ENCODE peak calls at places on chromosomes 4 and X, in five cellular contexts. B is cardiac muscle cell, P is astrocyte of the spinal cord, I is pancreas, F is glutamatergic neuron. X is an unnamed sample.
A peak's percentile ranks its signal among the peaks of the same experiment; 100 is the strongest.

GRCh38 chr4:99642725-99643489 is 14.7 kb downstream of the C4orf54 start:
- DNase-seq in F (no peak), I (peak; percentile 40), B (peak; percentile 6), P (no peak), X (no peak)

GRCh38 chrX:7647826-7648225 is 195.1 kb upstream of the VCX start:
- DNase-seq in I (no peak), P (no peak), F (no peak), B (no peak), X (no peak)

GRCh38 chr4:156865391-156865790 is 106.2 kb downstream of the PDGFC start:
- DNase-seq in F (no peak), P (no peak), I (no peak), B (no peak), X (no peak)

GRCh38 chrX:72060196-72060974 is 71.3 kb downstream of the RTL5 start:
- DNase-seq in I (no peak), P (no peak), F (peak; percentile 35), B (peak; percentile 23), X (peak; percentile 34)

GRCh38 chrX:65925592-65925991 is 114.3 kb downstream of the VSIG4 start:
- DNase-seq in B (no peak), I (no peak), F (no peak), P (no peak), X (no peak)

GRCh38 chr4:1445716-1446445 is 39.6 kb upstream of the NKX1-1 start:
- DNase-seq in B (no peak), I (no peak), F (no peak), P (no peak), X (no peak)

GRCh38 chr4:185143596-185143969 is 517 bp downstream of the SLC25A4 start:
- DNase-seq in P (peak; percentile 25), F (peak; percentile 37), B (peak; percentile 14), I (peak; percentile 52), X (no peak)

GRCh38 chr4:80165855-80166254 is 31.4 kb upstream of the PRDM8 start:
- DNase-seq in P (no peak), F (no peak), B (no peak), I (no peak), X (no peak)

GRCh38 chr4:1898007-1898406 is 26.8 kb downstream of the NSD2 start:
- DNase-seq in P (no peak), B (no peak), F (no peak), I (no peak), X (no peak)

GRCh38 chr4:131551306-131551705 is 1597.8 kb upstream of the PCDH10 start:
- DNase-seq in B (no peak), P (no peak), I (no peak), F (no peak), X (no peak)

GRCh38 chrX:105191878-105192277 is 28.6 kb downstream of the TEX13A start:
- DNase-seq in P (peak; percentile 5), I (peak; percentile 18), F (peak; percentile 52), B (peak; percentile 14), X (peak; percentile 4)

GRCh38 chrX:153968754-153969124 is 2.9 kb downstream of the HCFC1 start:
- DNase-seq in P (peak; percentile 16), I (no peak), B (no peak), F (no peak), X (no peak)

GRCh38 chrX:49101629-49101984 is 21.9 kb upstream of the WDR45 start:
- DNase-seq in P (no peak), B (no peak), F (no peak), I (peak; percentile 22), X (no peak)

GRCh38 chrX:10813761-10814160 is 193.4 kb upstream of the MID1 start:
- DNase-seq in B (no peak), F (no peak), I (no peak), P (no peak), X (no peak)

GRCh38 chr4:187071896-187072295 is 348.2 kb upstream of the FAT1 start:
- DNase-seq in B (no peak), P (no peak), F (peak; percentile 43), I (no peak), X (no peak)

GRCh38 chr4:99507762-99508161 is 3.1 kb upstream of the C4orf17 start:
- DNase-seq in I (no peak), F (no peak), P (no peak), B (no peak), X (no peak)

GRCh38 chrX:153885968-153886903 is at the start of gene L1CAM:
- DNase-seq in P (no peak), I (no peak), F (peak; percentile 66), B (no peak), X (no peak)

GRCh38 chr4:149896428-149896827 is 80.8 kb upstream of the IQCM start:
- DNase-seq in B (peak; percentile 42), P (peak; percentile 50), F (peak; percentile 31), I (no peak), X (peak; percentile 23)

GRCh38 chr4:75499900-75500299 is 14.3 kb downstream of the RCHY1 start:
- DNase-seq in I (no peak), F (no peak), B (no peak), P (no peak), X (no peak)

GRCh38 chr4:81389720-81390119 is 82.0 kb downstream of the RASGEF1B start:
- DNase-seq in F (no peak), P (no peak), I (no peak), B (no peak), X (no peak)

GRCh38 chrX:134734343-134735001 is 76.2 kb upstream of the PLAC1 start:
- DNase-seq in F (no peak), B (peak; percentile 73), P (peak; percentile 65), I (no peak), X (no peak)

GRCh38 chr4:30856795-30857564 is 136.8 kb downstream of the PCDH7 start:
- DNase-seq in P (no peak), F (no peak), B (no peak), I (no peak), X (no peak)

GRCh38 chr4:138049350-138049749 is 192.8 kb downstream of the SLC7A11 start:
- DNase-seq in F (no peak), B (no peak), I (no peak), P (peak; percentile 33), X (no peak)

GRCh38 chr4:127648061-127648460 is 15.3 kb downstream of the INTU start:
- DNase-seq in B (no peak), I (no peak), P (no peak), F (no peak), X (no peak)

GRCh38 chr4:133150643-133151300 is 1.7 kb downstream of the PCDH10 start:
- DNase-seq in P (peak; percentile 32), B (peak; percentile 16), I (no peak), F (peak; percentile 45), X (peak; percentile 35)

GRCh38 chr4:2787230-2788100 is 5.4 kb upstream of the SH3BP2 start:
- DNase-seq in F (no peak), B (no peak), I (no peak), P (no peak), X (no peak)

GRCh38 chr4:123667496-123667895 is 270.9 kb downstream of the SPRY1 start:
- DNase-seq in F (no peak), I (no peak), P (peak; percentile 62), B (no peak), X (no peak)

GRCh38 chrX:118182050-118182449 is 65.4 kb upstream of the KLHL13 start:
- DNase-seq in I (no peak), B (no peak), P (peak; percentile 1), F (no peak), X (no peak)

GRCh38 chr4:15400911-15401671 is 26.7 kb upstream of the C1QTNF7 start:
- DNase-seq in I (no peak), P (peak; percentile 65), F (no peak), B (peak; percentile 93), X (no peak)

GRCh38 chr4:153296424-153296823 is 48.1 kb upstream of the MND1 start:
- DNase-seq in B (peak; percentile 35), I (no peak), F (no peak), P (peak; percentile 62), X (no peak)

GRCh38 chr4:130336585-130337217 is 1240.7 kb downstream of the C4orf33 start:
- DNase-seq in I (no peak), B (peak; percentile 64), F (no peak), P (peak; percentile 42), X (no peak)

GRCh38 chr4:243407-243806 is 61.9 kb downstream of the ZNF732 start:
- DNase-seq in I (no peak), B (no peak), F (peak; percentile 35), P (no peak), X (no peak)

GRCh38 chr4:242121-242848 is 63.0 kb downstream of the ZNF732 start:
- DNase-seq in F (peak; percentile 38), P (peak; percentile 51), I (peak; percentile 70), B (peak; percentile 77), X (peak; percentile 11)

GRCh38 chr4:244471-244870 is 60.8 kb downstream of the ZNF732 start:
- DNase-seq in F (peak; percentile 43), I (peak; percentile 46), P (peak; percentile 5), B (peak; percentile 25), X (no peak)
- TF ChIP-seq CTCF in F (peak; percentile 82), I (peak; percentile 49), P (peak; percentile 30), B (peak; percentile 19), X (peak; percentile 53)

GRCh38 chrX:40552768-40553167 is 28.0 kb upstream of the ATP6AP2 start:
- DNase-seq in P (peak; percentile 27), B (peak; percentile 10), I (no peak), F (no peak), X (no peak)
- TF ChIP-seq CTCF in P (peak; percentile 19), B (no peak), I (no peak), F (no peak), X (no peak)

DNA sequence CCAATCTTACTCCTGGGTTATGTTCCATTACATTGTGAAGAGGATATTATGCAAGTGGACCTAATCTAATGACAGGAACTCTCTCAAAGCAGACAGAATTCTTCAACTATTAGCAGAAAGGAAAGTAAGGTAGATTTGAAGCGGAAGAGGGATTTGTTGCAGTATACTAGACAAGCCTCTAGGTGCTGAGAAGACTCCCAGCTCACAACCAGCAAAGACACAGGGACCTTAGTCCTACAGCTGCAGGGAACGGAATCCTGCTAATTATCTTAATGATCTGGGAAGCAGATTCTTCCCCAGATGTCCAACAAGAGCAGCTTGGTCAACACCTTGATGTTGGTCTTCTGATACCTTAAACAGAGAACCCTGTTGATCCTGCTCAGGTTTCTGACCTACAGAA is 73.6 kb downstream of the STK32B start:
- DNase-seq in P (no peak), B (no peak), I (no peak), F (no peak), X (no peak)
- TF ChIP-seq CTCF in P (no peak), B (no peak), I (no peak), F (no peak), X (peak; percentile 16)

GRCh38 chrX:150643271-150643670 is 49.9 kb upstream of the MTMR1 start:
- DNase-seq in B (peak; percentile 4), P (peak; percentile 15), F (no peak), I (no peak), X (no peak)
- TF ChIP-seq CTCF in B (peak; percentile 14), P (peak; percentile 20), F (no peak), I (no peak), X (no peak)

GRCh38 chr4:4643306-4643705 is 101.5 kb upstream of the STX18 start:
- DNase-seq in B (no peak), P (no peak), I (no peak), F (no peak), X (no peak)

GRCh38 chr4:4642201-4643025 is 100.6 kb upstream of the STX18 start:
- DNase-seq in B (no peak), I (no peak), P (no peak), F (no peak), X (no peak)

GRCh38 chr4:4639370-4639769 is 97.5 kb upstream of the STX18 start:
- DNase-seq in P (no peak), I (no peak), B (no peak), F (no peak), X (no peak)

GRCh38 chr4:4640692-4641091 is 98.8 kb upstream of the STX18 start:
- DNase-seq in B (no peak), I (no peak), P (no peak), F (no peak), X (peak; percentile 14)

GRCh38 chr4:4641661-4642180 is 99.9 kb upstream of the STX18 start:
- DNase-seq in I (no peak), B (no peak), P (no peak), F (no peak), X (no peak)
- TF ChIP-seq CTCF in I (no peak), B (no peak), P (no peak), F (no peak), X (no peak)